ENCODE peak calls at places on chromosomes 11 and 22, in ten cellular contexts. One of them, this sample, is unnamed.

GRCh38 chr11:119625206-119625988 is 103.6 kb downstream of the NECTIN1 start:
- DNase-seq in heart right ventricle: no peak
- DNase-seq in mucosa of descending colon: no peak
- DNase-seq in GM23338: no peak
- DNase-seq in tibial artery: no peak
- DNase-seq in cardiac muscle cell: peak; percentile 37
- DNase-seq in heart left ventricle: peak; percentile 43
- DNase-seq in stomach: no peak
- DNase-seq in IMR-90: no peak
- DNase-seq in esophagus squamous epithelium: no peak
- DNase-seq in this sample: no peak

GRCh38 chr22:33914699-33915098 is 5.6 kb downstream of the LARGE1 start:
- DNase-seq in heart right ventricle: no peak
- DNase-seq in esophagus squamous epithelium: no peak
- DNase-seq in GM23338: peak; percentile 30
- DNase-seq in heart left ventricle: no peak
- DNase-seq in IMR-90: no peak
- DNase-seq in mucosa of descending colon: no peak
- DNase-seq in stomach: no peak
- DNase-seq in cardiac muscle cell: no peak
- DNase-seq in tibial artery: no peak
- DNase-seq in this sample: no peak

GRCh38 chr22:41397143-41397811 is 15.5 kb downstream of the TEF start:
- DNase-seq in GM23338: no peak
- DNase-seq in cardiac muscle cell: no peak
- DNase-seq in IMR-90: no peak
- DNase-seq in esophagus squamous epithelium: no peak
- DNase-seq in mucosa of descending colon: peak; percentile 72
- DNase-seq in stomach: no peak
- DNase-seq in tibial artery: no peak
- DNase-seq in heart left ventricle: no peak
- DNase-seq in heart right ventricle: no peak
- DNase-seq in this sample: no peak

GRCh38 chr22:49971232-49972162 is 10.9 kb downstream of the PIM3 start:
- DNase-seq in tibial artery: peak; percentile 92
- DNase-seq in GM23338: peak; percentile 61
- DNase-seq in IMR-90: no peak
- DNase-seq in heart right ventricle: peak; percentile 70
- DNase-seq in heart left ventricle: peak; percentile 88
- DNase-seq in cardiac muscle cell: peak; percentile 72
- DNase-seq in stomach: peak; percentile 93
- DNase-seq in mucosa of descending colon: peak; percentile 90
- DNase-seq in esophagus squamous epithelium: no peak
- DNase-seq in this sample: no peak

GRCh38 chr11:45678962-45679361 is 13.5 kb upstream of the CHST1 start:
- DNase-seq in IMR-90: no peak
- DNase-seq in esophagus squamous epithelium: no peak
- DNase-seq in GM23338: no peak
- DNase-seq in cardiac muscle cell: no peak
- DNase-seq in heart right ventricle: no peak
- DNase-seq in tibial artery: no peak
- DNase-seq in mucosa of descending colon: no peak
- DNase-seq in stomach: no peak
- DNase-seq in heart left ventricle: no peak
- DNase-seq in this sample: no peak

GRCh38 chr11:85857098-85857497 is 1.9 kb downstream of the CCDC83 start:
- DNase-seq in cardiac muscle cell: no peak
- DNase-seq in esophagus squamous epithelium: no peak
- DNase-seq in IMR-90: no peak
- DNase-seq in GM23338: no peak
- DNase-seq in heart left ventricle: no peak
- DNase-seq in stomach: no peak
- DNase-seq in heart right ventricle: no peak
- DNase-seq in tibial artery: no peak
- DNase-seq in mucosa of descending colon: no peak
- DNase-seq in this sample: no peak

GRCh38 chr22:27667121-27667843 is 134.3 kb downstream of the MN1 start:
- DNase-seq in IMR-90: no peak
- DNase-seq in stomach: no peak
- DNase-seq in mucosa of descending colon: no peak
- DNase-seq in cardiac muscle cell: peak; percentile 42
- DNase-seq in heart left ventricle: no peak
- DNase-seq in GM23338: peak; percentile 36
- DNase-seq in esophagus squamous epithelium: no peak
- DNase-seq in heart right ventricle: peak; percentile 48
- DNase-seq in tibial artery: peak; percentile 77
- DNase-seq in this sample: no peak

GRCh38 chr11:26764315-26764714 is 42.5 kb upstream of the SLC5A12 start:
- DNase-seq in cardiac muscle cell: no peak
- DNase-seq in mucosa of descending colon: no peak
- DNase-seq in GM23338: no peak
- DNase-seq in tibial artery: no peak
- DNase-seq in heart right ventricle: no peak
- DNase-seq in stomach: no peak
- DNase-seq in esophagus squamous epithelium: no peak
- DNase-seq in heart left ventricle: no peak
- DNase-seq in IMR-90: no peak
- DNase-seq in this sample: no peak

GRCh38 chr11:18105086-18105801 is 638 bp downstream of the SAAL1 start:
- DNase-seq in stomach: no peak
- DNase-seq in cardiac muscle cell: no peak
- DNase-seq in mucosa of descending colon: no peak
- DNase-seq in IMR-90: no peak
- DNase-seq in tibial artery: no peak
- DNase-seq in esophagus squamous epithelium: no peak
- DNase-seq in heart right ventricle: no peak
- DNase-seq in GM23338: no peak
- DNase-seq in heart left ventricle: no peak
- DNase-seq in this sample: no peak

GRCh38 chr22:25388866-25389540 is 169.6 kb downstream of the CRYBB2 start:
- DNase-seq in heart right ventricle: no peak
- DNase-seq in IMR-90: no peak
- DNase-seq in mucosa of descending colon: no peak
- DNase-seq in GM23338: no peak
- DNase-seq in cardiac muscle cell: no peak
- DNase-seq in tibial artery: no peak
- DNase-seq in esophagus squamous epithelium: no peak
- DNase-seq in heart left ventricle: no peak
- DNase-seq in stomach: no peak
- DNase-seq in this sample: no peak

GRCh38 chr11:72238492-72239295 is 5.3 kb downstream of the PHOX2A start:
- DNase-seq in IMR-90: no peak
- DNase-seq in stomach: no peak
- DNase-seq in mucosa of descending colon: no peak
- DNase-seq in heart right ventricle: peak; percentile 6
- DNase-seq in tibial artery: no peak
- DNase-seq in cardiac muscle cell: no peak
- DNase-seq in heart left ventricle: no peak
- DNase-seq in esophagus squamous epithelium: no peak
- DNase-seq in GM23338: peak; percentile 32
- DNase-seq in this sample: no peak

GRCh38 chr11:12042215-12042676 is 33.8 kb upstream of the DKK3 start:
- DNase-seq in heart right ventricle: no peak
- DNase-seq in cardiac muscle cell: peak; percentile 88
- DNase-seq in IMR-90: peak; percentile 99
- DNase-seq in tibial artery: no peak
- DNase-seq in mucosa of descending colon: no peak
- DNase-seq in heart left ventricle: no peak
- DNase-seq in GM23338: peak; percentile 9
- DNase-seq in esophagus squamous epithelium: no peak
- DNase-seq in stomach: no peak
- DNase-seq in this sample: no peak

GRCh38 chr11:77999446-77999845 is 5.0 kb upstream of the INTS4 start:
- DNase-seq in cardiac muscle cell: no peak
- DNase-seq in heart left ventricle: no peak
- DNase-seq in tibial artery: no peak
- DNase-seq in esophagus squamous epithelium: no peak
- DNase-seq in mucosa of descending colon: no peak
- DNase-seq in heart right ventricle: no peak
- DNase-seq in GM23338: no peak
- DNase-seq in stomach: no peak
- DNase-seq in IMR-90: no peak
- DNase-seq in this sample: no peak

GRCh38 chr11:78822931-78823423 is 248.3 kb upstream of the NARS2 start:
- DNase-seq in heart left ventricle: peak; percentile 58
- DNase-seq in tibial artery: no peak
- DNase-seq in GM23338: no peak
- DNase-seq in IMR-90: no peak
- DNase-seq in heart right ventricle: no peak
- DNase-seq in cardiac muscle cell: no peak
- DNase-seq in stomach: no peak
- DNase-seq in mucosa of descending colon: no peak
- DNase-seq in esophagus squamous epithelium: no peak
- DNase-seq in this sample: no peak

GRCh38 chr11:130150790-130151189 is 8.8 kb upstream of the ST14 start:
- DNase-seq in cardiac muscle cell: no peak
- DNase-seq in stomach: no peak
- DNase-seq in IMR-90: no peak
- DNase-seq in heart left ventricle: no peak
- DNase-seq in esophagus squamous epithelium: no peak
- DNase-seq in heart right ventricle: no peak
- DNase-seq in tibial artery: peak; percentile 34
- DNase-seq in mucosa of descending colon: no peak
- DNase-seq in GM23338: no peak
- DNase-seq in this sample: no peak
- H3K4me1 ChIP-seq in cardiac muscle cell: no peaks in the 10 kb centered on the region
- H3K4me1 ChIP-seq in stomach: peaks cover 12% of the 10 kb centered on the region
- H3K4me1 ChIP-seq in IMR-90: peaks cover 2% of the 10 kb centered on the region
- H3K4me1 ChIP-seq in heart left ventricle: peaks cover 3% of the 10 kb centered on the region
- H3K4me1 ChIP-seq in esophagus squamous epithelium: peaks cover 24% of the 10 kb centered on the region
- H3K4me1 ChIP-seq in heart right ventricle: peaks cover 15% of the 10 kb centered on the region
- H3K4me1 ChIP-seq in tibial artery: no peaks in the 10 kb centered on the region
- H3K4me1 ChIP-seq in mucosa of descending colon: peaks cover 18% of the 10 kb centered on the region
- H3K4me1 ChIP-seq in GM23338: peaks cover 5% of the 10 kb centered on the region
- H3K4me1 ChIP-seq in this sample: peaks cover 14% of the 10 kb centered on the region

DNA sequence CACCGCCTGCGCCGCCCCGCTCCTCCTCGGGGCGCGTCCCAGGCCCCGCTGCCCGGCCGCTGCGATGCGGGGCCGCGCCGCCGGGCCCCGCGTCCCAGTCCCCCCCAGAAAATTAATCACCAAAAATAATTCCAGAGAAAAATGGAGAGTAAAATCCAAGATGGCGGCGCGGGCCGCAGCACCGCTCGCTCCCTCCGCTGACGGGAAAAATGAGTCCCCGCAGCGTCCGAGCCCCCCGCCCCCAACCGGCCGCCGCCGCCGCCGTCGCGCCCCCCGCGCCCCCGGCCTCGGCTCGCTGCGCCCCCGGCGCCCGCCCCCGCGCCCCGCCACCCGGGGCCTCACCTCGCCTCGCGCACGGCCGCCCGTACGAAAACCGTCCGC is at the start of gene KMT5B:
- DNase-seq in cardiac muscle cell: peak; percentile 74
- DNase-seq in mucosa of descending colon: peak; percentile 78
- DNase-seq in stomach: peak; percentile 59
- DNase-seq in esophagus squamous epithelium: no peak
- DNase-seq in tibial artery: peak; percentile 75
- DNase-seq in heart left ventricle: peak; percentile 68
- DNase-seq in GM23338: peak; percentile 72
- DNase-seq in heart right ventricle: peak; percentile 70
- DNase-seq in IMR-90: peak; percentile 54
- DNase-seq in this sample: no peak
- H3K4me1 ChIP-seq in cardiac muscle cell: peaks cover 11% of the 10 kb centered on the region
- H3K4me1 ChIP-seq in mucosa of descending colon: peaks cover 52% of the 10 kb centered on the region
- H3K4me1 ChIP-seq in stomach: peaks cover 63% of the 10 kb centered on the region
- H3K4me1 ChIP-seq in esophagus squamous epithelium: peaks cover 74% of the 10 kb centered on the region
- H3K4me1 ChIP-seq in tibial artery: peaks cover 53% of the 10 kb centered on the region
- H3K4me1 ChIP-seq in heart left ventricle: no peaks in the 10 kb centered on the region
- H3K4me1 ChIP-seq in GM23338: peaks cover 15% of the 10 kb centered on the region
- H3K4me1 ChIP-seq in heart right ventricle: peaks cover 68% of the 10 kb centered on the region
- H3K4me1 ChIP-seq in IMR-90: peaks cover 5% of the 10 kb centered on the region
- H3K4me1 ChIP-seq in this sample: peaks cover 52% of the 10 kb centered on the region

GRCh38 chr11:65295571-65296338 is 18.9 kb upstream of the CDC42EP2 start:
- DNase-seq in GM23338: no peak
- DNase-seq in heart right ventricle: no peak
- DNase-seq in IMR-90: no peak
- DNase-seq in esophagus squamous epithelium: no peak
- DNase-seq in heart left ventricle: no peak
- DNase-seq in mucosa of descending colon: no peak
- DNase-seq in tibial artery: no peak
- DNase-seq in cardiac muscle cell: no peak
- DNase-seq in stomach: no peak
- DNase-seq in this sample: no peak

GRCh38 chr11:65291613-65292012 is 23.1 kb upstream of the CDC42EP2 start:
- DNase-seq in mucosa of descending colon: no peak
- DNase-seq in stomach: no peak
- DNase-seq in IMR-90: peak; percentile 80
- DNase-seq in esophagus squamous epithelium: no peak
- DNase-seq in GM23338: no peak
- DNase-seq in heart right ventricle: no peak
- DNase-seq in heart left ventricle: no peak
- DNase-seq in cardiac muscle cell: peak; percentile 80
- DNase-seq in tibial artery: no peak
- DNase-seq in this sample: no peak

GRCh38 chr11:65292866-65293265 is 21.8 kb upstream of the CDC42EP2 start:
- DNase-seq in heart right ventricle: no peak
- DNase-seq in IMR-90: no peak
- DNase-seq in esophagus squamous epithelium: no peak
- DNase-seq in tibial artery: no peak
- DNase-seq in cardiac muscle cell: no peak
- DNase-seq in stomach: no peak
- DNase-seq in heart left ventricle: no peak
- DNase-seq in GM23338: no peak
- DNase-seq in mucosa of descending colon: no peak
- DNase-seq in this sample: no peak

GRCh38 chr11:65295001-65295400 is 19.7 kb upstream of the CDC42EP2 start:
- DNase-seq in mucosa of descending colon: no peak
- DNase-seq in esophagus squamous epithelium: no peak
- DNase-seq in stomach: no peak
- DNase-seq in GM23338: no peak
- DNase-seq in heart right ventricle: no peak
- DNase-seq in IMR-90: no peak
- DNase-seq in tibial artery: no peak
- DNase-seq in heart left ventricle: peak; percentile 60
- DNase-seq in cardiac muscle cell: no peak
- DNase-seq in this sample: no peak

DNA sequence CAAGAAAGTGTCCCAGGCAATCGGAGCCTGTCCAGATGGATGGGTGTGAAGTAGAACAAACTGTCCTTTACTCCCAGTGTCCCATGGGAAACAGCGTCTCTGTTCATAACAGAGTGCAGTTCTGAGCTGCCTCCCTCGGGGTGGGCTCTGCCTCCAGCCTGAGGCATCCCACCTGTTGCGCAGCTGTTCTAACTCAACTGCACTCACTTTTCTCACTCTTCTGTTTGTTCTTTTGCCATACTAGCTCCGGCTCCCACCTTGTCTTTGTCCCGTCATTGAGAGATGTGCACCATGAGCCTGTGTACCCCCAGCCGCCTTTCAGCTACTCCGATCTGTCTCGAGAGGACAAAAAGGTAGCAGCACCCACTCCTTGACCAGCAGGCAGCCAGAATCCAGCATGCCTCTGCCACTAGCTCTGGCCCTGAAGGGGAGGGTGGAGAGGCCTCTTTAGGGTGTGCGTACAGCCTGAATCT is 20.7 kb upstream of the CDC42EP2 start:
- DNase-seq in heart right ventricle: peak; percentile 67
- DNase-seq in cardiac muscle cell: no peak
- DNase-seq in mucosa of descending colon: no peak
- DNase-seq in tibial artery: no peak
- DNase-seq in IMR-90: no peak
- DNase-seq in esophagus squamous epithelium: no peak
- DNase-seq in GM23338: no peak
- DNase-seq in heart left ventricle: peak; percentile 89
- DNase-seq in stomach: no peak
- DNase-seq in this sample: no peak
- H3K4me1 ChIP-seq in heart right ventricle: peaks cover 96% of the 10 kb centered on the region
- H3K4me1 ChIP-seq in cardiac muscle cell: peaks cover 37% of the 10 kb centered on the region
- H3K4me1 ChIP-seq in mucosa of descending colon: peaks cover 11% of the 10 kb centered on the region
- H3K4me1 ChIP-seq in tibial artery: peaks cover 19% of the 10 kb centered on the region
- H3K4me1 ChIP-seq in IMR-90: peaks cover 53% of the 10 kb centered on the region
- H3K4me1 ChIP-seq in esophagus squamous epithelium: peaks cover 97% of the 10 kb centered on the region
- H3K4me1 ChIP-seq in GM23338: no peaks in the 10 kb centered on the region
- H3K4me1 ChIP-seq in heart left ventricle: peaks cover 6% of the 10 kb centered on the region
- H3K4me1 ChIP-seq in stomach: peaks cover 93% of the 10 kb centered on the region
- H3K4me1 ChIP-seq in this sample: peaks cover 84% of the 10 kb centered on the region

GRCh38 chr11:101031713-101032112 is 97.9 kb downstream of the PGR start:
- DNase-seq in heart left ventricle: no peak
- DNase-seq in esophagus squamous epithelium: no peak
- DNase-seq in cardiac muscle cell: no peak
- DNase-seq in tibial artery: no peak
- DNase-seq in GM23338: no peak
- DNase-seq in heart right ventricle: no peak
- DNase-seq in stomach: no peak
- DNase-seq in mucosa of descending colon: no peak
- DNase-seq in IMR-90: no peak
- DNase-seq in this sample: no peak
- H3K4me1 ChIP-seq in heart left ventricle: no peaks in the 10 kb centered on the region
- H3K4me1 ChIP-seq in esophagus squamous epithelium: peaks cover 4% of the 10 kb centered on the region
- H3K4me1 ChIP-seq in cardiac muscle cell: no peaks in the 10 kb centered on the region
- H3K4me1 ChIP-seq in tibial artery: peaks cover 11% of the 10 kb centered on the region
- H3K4me1 ChIP-seq in GM23338: no peaks in the 10 kb centered on the region
- H3K4me1 ChIP-seq in heart right ventricle: peaks cover 12% of the 10 kb centered on the region
- H3K4me1 ChIP-seq in stomach: no peaks in the 10 kb centered on the region
- H3K4me1 ChIP-seq in mucosa of descending colon: no peaks in the 10 kb centered on the region
- H3K4me1 ChIP-seq in IMR-90: no peaks in the 10 kb centered on the region
- H3K4me1 ChIP-seq in this sample: no peaks in the 10 kb centered on the region